ENCODE peak calls at places on chromosomes 7 and 10, in ten cellular contexts. One of them, this sample, is unnamed. For H3K9me3, the result is how much of the 10 kb centered on the place peaks cover.

GRCh38 chr10:44383749-44384600 is 922 bp downstream of the CXCL12 start:
- DNase-seq in IMR-90: peak
- DNase-seq in CD4-positive, alpha-beta memory T cell: no peak
- DNase-seq in upper lobe of right lung: peak
- DNase-seq in BE2C: no peak
- DNase-seq in mammary epithelial cell: peak
- DNase-seq in transverse colon: no peak
- DNase-seq in HCT116: no peak
- DNase-seq in thyroid gland: peak
- DNase-seq in endothelial cell of umbilical vein: no peak
- DNase-seq in this sample: peak

GRCh38 chr10:73948947-73949633 is 38.2 kb downstream of the PLAU start:
- DNase-seq in IMR-90: no peak
- DNase-seq in CD4-positive, alpha-beta memory T cell: no peak
- DNase-seq in upper lobe of right lung: no peak
- DNase-seq in BE2C: no peak
- DNase-seq in mammary epithelial cell: no peak
- DNase-seq in transverse colon: no peak
- DNase-seq in HCT116: no peak
- DNase-seq in thyroid gland: no peak
- DNase-seq in endothelial cell of umbilical vein: no peak
- DNase-seq in this sample: no peak

GRCh38 chr10:116722736-116723427 is 19.5 kb downstream of the HSPA12A start:
- DNase-seq in IMR-90: no peak
- DNase-seq in CD4-positive, alpha-beta memory T cell: no peak
- DNase-seq in upper lobe of right lung: no peak
- DNase-seq in BE2C: peak
- DNase-seq in mammary epithelial cell: no peak
- DNase-seq in transverse colon: no peak
- DNase-seq in HCT116: no peak
- DNase-seq in thyroid gland: no peak
- DNase-seq in endothelial cell of umbilical vein: no peak
- DNase-seq in this sample: no peak

GRCh38 chr7:87173456-87173855 is 21.2 kb downstream of the DMTF1 start:
- DNase-seq in IMR-90: no peak
- DNase-seq in CD4-positive, alpha-beta memory T cell: no peak
- DNase-seq in upper lobe of right lung: no peak
- DNase-seq in BE2C: no peak
- DNase-seq in mammary epithelial cell: no peak
- DNase-seq in transverse colon: no peak
- DNase-seq in HCT116: no peak
- DNase-seq in thyroid gland: no peak
- DNase-seq in endothelial cell of umbilical vein: no peak
- DNase-seq in this sample: no peak

GRCh38 chr10:656883-657282 is 32.6 kb downstream of the DIP2C start:
- DNase-seq in IMR-90: no peak
- DNase-seq in CD4-positive, alpha-beta memory T cell: no peak
- DNase-seq in upper lobe of right lung: no peak
- DNase-seq in BE2C: no peak
- DNase-seq in mammary epithelial cell: no peak
- DNase-seq in transverse colon: no peak
- DNase-seq in HCT116: no peak
- DNase-seq in thyroid gland: no peak
- DNase-seq in endothelial cell of umbilical vein: no peak
- DNase-seq in this sample: no peak

GRCh38 chr10:43573250-43574034 is 974 bp downstream of the ZNF239 start:
- DNase-seq in IMR-90: peak
- DNase-seq in CD4-positive, alpha-beta memory T cell: no peak
- DNase-seq in upper lobe of right lung: no peak
- DNase-seq in BE2C: no peak
- DNase-seq in mammary epithelial cell: no peak
- DNase-seq in transverse colon: no peak
- DNase-seq in HCT116: no peak
- DNase-seq in thyroid gland: peak
- DNase-seq in endothelial cell of umbilical vein: no peak
- DNase-seq in this sample: peak

GRCh38 chr7:130228840-130229239 is 21.2 kb downstream of the SSMEM1 start:
- DNase-seq in IMR-90: no peak
- DNase-seq in CD4-positive, alpha-beta memory T cell: no peak
- DNase-seq in upper lobe of right lung: no peak
- DNase-seq in BE2C: no peak
- DNase-seq in mammary epithelial cell: no peak
- DNase-seq in transverse colon: no peak
- DNase-seq in HCT116: no peak
- DNase-seq in thyroid gland: no peak
- DNase-seq in endothelial cell of umbilical vein: no peak
- DNase-seq in this sample: no peak

GRCh38 chr10:98047009-98047741 is 16.8 kb upstream of the CRTAC1 start:
- DNase-seq in IMR-90: no peak
- DNase-seq in CD4-positive, alpha-beta memory T cell: no peak
- DNase-seq in upper lobe of right lung: no peak
- DNase-seq in BE2C: peak
- DNase-seq in mammary epithelial cell: no peak
- DNase-seq in transverse colon: no peak
- DNase-seq in HCT116: no peak
- DNase-seq in thyroid gland: peak
- DNase-seq in endothelial cell of umbilical vein: no peak
- DNase-seq in this sample: peak

GRCh38 chr10:6091630-6092029 is 2.8 kb downstream of the RBM17 start:
- DNase-seq in IMR-90: no peak
- DNase-seq in CD4-positive, alpha-beta memory T cell: no peak
- DNase-seq in upper lobe of right lung: no peak
- DNase-seq in BE2C: no peak
- DNase-seq in mammary epithelial cell: no peak
- DNase-seq in transverse colon: no peak
- DNase-seq in HCT116: no peak
- DNase-seq in thyroid gland: no peak
- DNase-seq in endothelial cell of umbilical vein: peak
- DNase-seq in this sample: no peak

GRCh38 chr10:71040326-71040725 is 152.0 kb upstream of the PCBD1 start:
- DNase-seq in IMR-90: no peak
- DNase-seq in CD4-positive, alpha-beta memory T cell: no peak
- DNase-seq in upper lobe of right lung: no peak
- DNase-seq in BE2C: no peak
- DNase-seq in mammary epithelial cell: no peak
- DNase-seq in transverse colon: no peak
- DNase-seq in HCT116: no peak
- DNase-seq in thyroid gland: no peak
- DNase-seq in endothelial cell of umbilical vein: no peak
- DNase-seq in this sample: no peak

GRCh38 chr7:152672626-152673025 is 3.3 kb downstream of the XRCC2 start:
- DNase-seq in IMR-90: no peak
- DNase-seq in CD4-positive, alpha-beta memory T cell: no peak
- DNase-seq in upper lobe of right lung: no peak
- DNase-seq in BE2C: no peak
- DNase-seq in mammary epithelial cell: no peak
- DNase-seq in transverse colon: no peak
- DNase-seq in HCT116: no peak
- DNase-seq in thyroid gland: no peak
- DNase-seq in endothelial cell of umbilical vein: no peak
- DNase-seq in this sample: no peak

GRCh38 chr7:30468791-30469190 is 9.8 kb downstream of the NOD1 start:
- DNase-seq in IMR-90: peak
- DNase-seq in CD4-positive, alpha-beta memory T cell: no peak
- DNase-seq in upper lobe of right lung: no peak
- DNase-seq in BE2C: no peak
- DNase-seq in mammary epithelial cell: no peak
- DNase-seq in transverse colon: no peak
- DNase-seq in HCT116: no peak
- DNase-seq in thyroid gland: no peak
- DNase-seq in endothelial cell of umbilical vein: no peak
- DNase-seq in this sample: no peak

GRCh38 chr7:123649956-123650355 is 5.7 kb upstream of the LMOD2 start:
- DNase-seq in IMR-90: no peak
- DNase-seq in CD4-positive, alpha-beta memory T cell: no peak
- DNase-seq in upper lobe of right lung: no peak
- DNase-seq in BE2C: no peak
- DNase-seq in mammary epithelial cell: peak
- DNase-seq in transverse colon: no peak
- DNase-seq in HCT116: no peak
- DNase-seq in thyroid gland: no peak
- DNase-seq in endothelial cell of umbilical vein: peak
- DNase-seq in this sample: no peak

GRCh38 chr7:6691103-6691502 is 15.6 kb downstream of the ZNF12 start:
- DNase-seq in IMR-90: no peak
- DNase-seq in CD4-positive, alpha-beta memory T cell: no peak
- DNase-seq in upper lobe of right lung: no peak
- DNase-seq in BE2C: no peak
- DNase-seq in mammary epithelial cell: no peak
- DNase-seq in transverse colon: no peak
- DNase-seq in HCT116: no peak
- DNase-seq in thyroid gland: no peak
- DNase-seq in endothelial cell of umbilical vein: no peak
- DNase-seq in this sample: no peak

DNA sequence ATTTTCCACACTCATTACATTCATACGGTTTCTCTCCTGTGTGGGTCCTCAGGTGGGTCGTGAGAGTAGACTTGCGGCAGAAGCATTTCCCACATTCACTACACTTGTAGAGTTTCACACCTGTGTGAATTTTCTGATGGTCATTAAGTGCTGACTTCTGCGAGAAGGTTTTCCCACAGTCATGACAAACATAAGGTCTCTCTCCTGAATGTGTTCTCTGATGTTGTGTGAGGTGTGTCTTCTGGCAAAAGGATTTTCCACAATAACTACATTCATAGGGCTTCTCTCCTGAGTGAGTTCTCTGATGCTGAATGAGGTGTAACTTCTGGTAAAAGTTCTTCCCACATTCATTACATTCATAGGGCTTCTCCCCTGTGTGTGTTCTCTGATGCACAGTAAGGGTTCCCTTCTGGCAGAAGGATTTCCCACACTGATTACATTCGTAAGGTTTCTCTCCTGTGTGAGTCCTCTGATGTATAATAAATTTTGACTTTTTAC is 15.1 kb downstream of the ZNF12 start:
- DNase-seq in IMR-90: peak
- DNase-seq in CD4-positive, alpha-beta memory T cell: no peak
- DNase-seq in upper lobe of right lung: no peak
- DNase-seq in BE2C: no peak
- DNase-seq in mammary epithelial cell: peak
- DNase-seq in transverse colon: no peak
- DNase-seq in HCT116: no peak
- DNase-seq in thyroid gland: no peak
- DNase-seq in endothelial cell of umbilical vein: peak
- DNase-seq in this sample: no peak
- H3K9me3 ChIP-seq in IMR-90: half or more
- H3K9me3 ChIP-seq in CD4-positive, alpha-beta memory T cell: under half
- H3K9me3 ChIP-seq in upper lobe of right lung: half or more
- H3K9me3 ChIP-seq in BE2C: under half
- H3K9me3 ChIP-seq in mammary epithelial cell: half or more
- H3K9me3 ChIP-seq in transverse colon: half or more
- H3K9me3 ChIP-seq in HCT116: half or more
- H3K9me3 ChIP-seq in thyroid gland: under half
- H3K9me3 ChIP-seq in endothelial cell of umbilical vein: under half
- H3K9me3 ChIP-seq in this sample: half or more

GRCh38 chr7:157538735-157539134 is 201.9 kb downstream of the DNAJB6 start:
- DNase-seq in IMR-90: no peak
- DNase-seq in CD4-positive, alpha-beta memory T cell: no peak
- DNase-seq in upper lobe of right lung: no peak
- DNase-seq in BE2C: no peak
- DNase-seq in mammary epithelial cell: no peak
- DNase-seq in transverse colon: no peak
- DNase-seq in HCT116: no peak
- DNase-seq in thyroid gland: no peak
- DNase-seq in endothelial cell of umbilical vein: no peak
- DNase-seq in this sample: no peak
- H3K9me3 ChIP-seq in IMR-90: under half
- H3K9me3 ChIP-seq in CD4-positive, alpha-beta memory T cell: under half
- H3K9me3 ChIP-seq in upper lobe of right lung: under half
- H3K9me3 ChIP-seq in BE2C: under half
- H3K9me3 ChIP-seq in mammary epithelial cell: under half
- H3K9me3 ChIP-seq in transverse colon: under half
- H3K9me3 ChIP-seq in HCT116: under half
- H3K9me3 ChIP-seq in thyroid gland: under half
- H3K9me3 ChIP-seq in endothelial cell of umbilical vein: under half
- H3K9me3 ChIP-seq in this sample: under half

DNA sequence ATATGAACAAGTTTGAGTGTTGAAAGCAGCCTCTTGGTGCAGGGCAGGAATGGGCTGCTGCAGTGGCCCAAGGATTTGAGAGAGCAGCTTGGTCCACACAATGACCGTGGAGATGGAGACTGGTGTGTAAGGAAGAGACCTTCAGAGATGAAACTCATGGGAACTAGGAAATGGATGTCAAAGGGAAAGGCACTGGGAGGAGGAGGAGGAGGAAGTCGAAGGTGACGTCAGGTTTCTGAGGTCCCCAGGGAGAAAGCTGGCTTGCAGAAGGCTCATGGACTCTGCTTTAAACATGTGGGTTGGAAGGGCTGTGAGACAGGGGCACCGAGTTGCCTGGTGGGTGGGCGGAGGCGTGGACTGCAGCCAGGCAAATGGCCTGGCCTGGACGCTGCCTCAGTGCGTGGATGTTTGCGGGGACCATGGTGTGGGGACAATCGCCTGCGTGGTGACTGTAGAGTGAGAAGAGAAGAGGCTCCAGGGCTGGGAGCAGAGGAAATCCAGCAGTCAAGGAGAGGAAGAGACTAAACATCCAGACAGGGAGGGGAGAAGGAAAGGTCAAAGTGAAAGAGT is 14.6 kb downstream of the C10orf71 start:
- DNase-seq in IMR-90: no peak
- DNase-seq in CD4-positive, alpha-beta memory T cell: no peak
- DNase-seq in upper lobe of right lung: no peak
- DNase-seq in BE2C: peak
- DNase-seq in mammary epithelial cell: no peak
- DNase-seq in transverse colon: no peak
- DNase-seq in HCT116: no peak
- DNase-seq in thyroid gland: no peak
- DNase-seq in endothelial cell of umbilical vein: no peak
- DNase-seq in this sample: no peak
- H3K9me3 ChIP-seq in IMR-90: under half
- H3K9me3 ChIP-seq in CD4-positive, alpha-beta memory T cell: under half
- H3K9me3 ChIP-seq in upper lobe of right lung: under half
- H3K9me3 ChIP-seq in BE2C: under half
- H3K9me3 ChIP-seq in mammary epithelial cell: under half
- H3K9me3 ChIP-seq in transverse colon: under half
- H3K9me3 ChIP-seq in HCT116: under half
- H3K9me3 ChIP-seq in thyroid gland: under half
- H3K9me3 ChIP-seq in endothelial cell of umbilical vein: under half
- H3K9me3 ChIP-seq in this sample: under half

DNA sequence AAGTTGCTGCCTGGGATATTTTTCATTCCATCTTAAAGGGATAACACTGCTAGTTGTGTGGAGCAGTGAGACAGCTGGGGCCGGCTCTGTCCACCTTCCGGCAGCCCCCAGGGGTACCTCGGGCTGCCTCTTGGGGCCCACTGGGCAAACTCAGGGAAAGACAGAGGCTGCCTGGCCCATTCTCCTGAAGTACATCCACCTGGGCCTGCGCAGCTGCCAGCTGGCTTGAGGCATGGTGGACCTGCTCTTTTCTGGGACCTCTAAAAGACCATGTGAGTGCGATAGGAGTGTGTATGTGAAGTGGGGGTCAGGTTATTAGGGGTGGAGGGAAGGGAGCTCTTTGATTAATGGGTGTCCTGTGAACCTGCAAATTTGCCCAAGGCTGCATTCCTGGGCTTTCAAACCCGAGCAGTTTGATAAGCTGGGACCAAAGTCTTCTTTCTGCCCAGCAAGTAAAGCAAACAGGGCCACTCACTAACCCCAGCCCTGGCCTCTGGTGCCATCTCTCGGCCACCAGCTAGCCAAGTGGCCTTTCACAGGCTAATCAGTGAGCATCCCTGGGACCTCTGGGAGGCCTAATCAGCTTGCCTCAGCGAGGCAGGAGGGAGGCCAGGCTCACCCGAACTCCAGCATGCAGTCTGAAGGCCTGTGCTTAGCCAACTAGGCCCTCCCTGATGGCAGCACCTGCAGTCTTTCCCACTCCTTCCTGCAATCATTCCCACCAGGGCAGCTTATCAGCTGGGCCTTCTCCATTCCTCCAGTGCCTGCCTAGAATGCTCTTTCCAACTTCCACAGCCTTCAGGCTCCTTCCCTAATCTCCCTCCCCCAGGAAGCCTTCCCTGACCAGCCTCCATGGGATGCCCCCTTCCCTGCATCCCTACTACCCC is 954.7 kb upstream of the ZNF722 start:
- DNase-seq in IMR-90: no peak
- DNase-seq in CD4-positive, alpha-beta memory T cell: no peak
- DNase-seq in upper lobe of right lung: no peak
- DNase-seq in BE2C: no peak
- DNase-seq in mammary epithelial cell: no peak
- DNase-seq in transverse colon: no peak
- DNase-seq in HCT116: no peak
- DNase-seq in thyroid gland: no peak
- DNase-seq in endothelial cell of umbilical vein: no peak
- DNase-seq in this sample: no peak
- H3K9me3 ChIP-seq in IMR-90: half or more
- H3K9me3 ChIP-seq in CD4-positive, alpha-beta memory T cell: under half
- H3K9me3 ChIP-seq in upper lobe of right lung: under half
- H3K9me3 ChIP-seq in BE2C: under half
- H3K9me3 ChIP-seq in mammary epithelial cell: under half
- H3K9me3 ChIP-seq in transverse colon: under half
- H3K9me3 ChIP-seq in HCT116: under half
- H3K9me3 ChIP-seq in thyroid gland: under half
- H3K9me3 ChIP-seq in endothelial cell of umbilical vein: under half
- H3K9me3 ChIP-seq in this sample: under half

This sample was measured in MG63.